ENCODE peak calls at places on chromosomes 11 and 22, in five cellular contexts. One of them, this sample, is unnamed.

GRCh38 chr22:36585841-36586240 is 56.9 kb upstream of the EIF3D start:
- DNase-seq in left cardiac atrium: no peak
- DNase-seq in mesenchymal stem cell: no peak
- DNase-seq in GM04503: no peak
- DNase-seq in GM12891: no peak
- DNase-seq in this sample: peak; percentile 20

GRCh38 chr22:37601540-37602442 is 6.8 kb upstream of the GGA1 start:
- DNase-seq in left cardiac atrium: no peak
- DNase-seq in mesenchymal stem cell: peak; percentile 16
- DNase-seq in GM04503: peak; percentile 42
- DNase-seq in GM12891: no peak
- DNase-seq in this sample: peak; percentile 33

GRCh38 chr22:40107756-40108437 is 69.8 kb upstream of the TNRC6B start:
- DNase-seq in left cardiac atrium: peak; percentile 22
- DNase-seq in mesenchymal stem cell: peak; percentile 12
- DNase-seq in GM04503: peak; percentile 40
- DNase-seq in GM12891: no peak
- DNase-seq in this sample: peak; percentile 12

GRCh38 chr22:23204541-23205157 is 24.3 kb downstream of the BCR start:
- DNase-seq in left cardiac atrium: peak; percentile 84
- DNase-seq in mesenchymal stem cell: no peak
- DNase-seq in GM04503: no peak
- DNase-seq in GM12891: no peak
- DNase-seq in this sample: no peak

GRCh38 chr22:19571207-19571795 is 47.1 kb upstream of the CLDN5 start:
- DNase-seq in left cardiac atrium: no peak
- DNase-seq in mesenchymal stem cell: peak; percentile 50
- DNase-seq in GM04503: no peak
- DNase-seq in GM12891: no peak
- DNase-seq in this sample: peak; percentile 63

GRCh38 chr11:398826-399225 is 4.8 kb downstream of the PKP3 start:
- DNase-seq in left cardiac atrium: no peak
- DNase-seq in mesenchymal stem cell: peak; percentile 43
- DNase-seq in GM04503: no peak
- DNase-seq in GM12891: no peak
- DNase-seq in this sample: no peak

GRCh38 chr11:45163956-45164575 is 17.6 kb downstream of the PRDM11 start:
- DNase-seq in left cardiac atrium: no peak
- DNase-seq in mesenchymal stem cell: no peak
- DNase-seq in GM04503: no peak
- DNase-seq in GM12891: no peak
- DNase-seq in this sample: peak; percentile 15

GRCh38 chr11:58576792-58577440 is 1.3 kb upstream of the LPXN start:
- DNase-seq in left cardiac atrium: no peak
- DNase-seq in mesenchymal stem cell: peak; percentile 79
- DNase-seq in GM04503: no peak
- DNase-seq in GM12891: no peak
- DNase-seq in this sample: peak; percentile 66

GRCh38 chr22:45645526-45646414 is 25.9 kb upstream of the ATXN10 start:
- DNase-seq in left cardiac atrium: peak; percentile 72
- DNase-seq in mesenchymal stem cell: peak; percentile 46
- DNase-seq in GM04503: no peak
- DNase-seq in GM12891: peak; percentile 88
- DNase-seq in this sample: peak; percentile 35

GRCh38 chr11:130655308-130655707 is 206.9 kb downstream of the ADAMTS15 start:
- DNase-seq in left cardiac atrium: no peak
- DNase-seq in mesenchymal stem cell: no peak
- DNase-seq in GM04503: no peak
- DNase-seq in GM12891: no peak
- DNase-seq in this sample: no peak

GRCh38 chr11:119616586-119617342 is 112.2 kb downstream of the NECTIN1 start:
- DNase-seq in left cardiac atrium: no peak
- DNase-seq in mesenchymal stem cell: no peak
- DNase-seq in GM04503: no peak
- DNase-seq in GM12891: no peak
- DNase-seq in this sample: no peak

GRCh38 chr11:10856689-10857603 is 907 bp downstream of the ZBED5 start:
- DNase-seq in left cardiac atrium: peak; percentile 30
- DNase-seq in mesenchymal stem cell: peak; percentile 53
- DNase-seq in GM04503: no peak
- DNase-seq in GM12891: no peak
- DNase-seq in this sample: peak; percentile 28

GRCh38 chr11:46920709-46921108 is 2.4 kb upstream of the LRP4 start:
- DNase-seq in left cardiac atrium: peak; percentile 51
- DNase-seq in mesenchymal stem cell: peak; percentile 100
- DNase-seq in GM04503: peak; percentile 99
- DNase-seq in GM12891: no peak
- DNase-seq in this sample: peak; percentile 100

GRCh38 chr11:70580036-70580805 is 181.9 kb downstream of the CTTN start:
- DNase-seq in left cardiac atrium: no peak
- DNase-seq in mesenchymal stem cell: no peak
- DNase-seq in GM04503: no peak
- DNase-seq in GM12891: no peak
- DNase-seq in this sample: no peak

GRCh38 chr11:104467414-104467813 is 303.5 kb upstream of the PDGFD start:
- DNase-seq in left cardiac atrium: no peak
- DNase-seq in mesenchymal stem cell: no peak
- DNase-seq in GM04503: no peak
- DNase-seq in GM12891: no peak
- DNase-seq in this sample: no peak

GRCh38 chr11:111265421-111265820 is 19.9 kb downstream of the POU2AF2 start:
- DNase-seq in left cardiac atrium: no peak
- DNase-seq in mesenchymal stem cell: no peak
- DNase-seq in GM04503: no peak
- DNase-seq in GM12891: no peak
- DNase-seq in this sample: no peak

GRCh38 chr11:7592706-7593105 is 78.9 kb downstream of the PPFIBP2 start:
- DNase-seq in left cardiac atrium: no peak
- DNase-seq in mesenchymal stem cell: peak; percentile 63
- DNase-seq in GM04503: no peak
- DNase-seq in GM12891: no peak
- DNase-seq in this sample: peak; percentile 37

GRCh38 chr22:30328466-30329049 is 1.8 kb upstream of the TBC1D10A start:
- DNase-seq in left cardiac atrium: no peak
- DNase-seq in mesenchymal stem cell: peak; percentile 26
- DNase-seq in GM04503: no peak
- DNase-seq in GM12891: no peak
- DNase-seq in this sample: no peak

GRCh38 chr22:39690901-39691620 is 120.5 kb downstream of the CACNA1I start:
- DNase-seq in left cardiac atrium: no peak
- DNase-seq in mesenchymal stem cell: no peak
- DNase-seq in GM04503: no peak
- DNase-seq in GM12891: no peak
- DNase-seq in this sample: no peak

GRCh38 chr11:134503104-134503503 is 91.1 kb upstream of the B3GAT1 start:
- DNase-seq in left cardiac atrium: no peak
- DNase-seq in mesenchymal stem cell: no peak
- DNase-seq in GM04503: no peak
- DNase-seq in GM12891: no peak
- DNase-seq in this sample: no peak

GRCh38 chr11:69664901-69665300 is 10.3 kb downstream of the LTO1 start:
- DNase-seq in left cardiac atrium: no peak
- DNase-seq in mesenchymal stem cell: no peak
- DNase-seq in GM04503: no peak
- DNase-seq in GM12891: no peak
- DNase-seq in this sample: no peak

GRCh38 chr11:132228756-132229325 is 858.4 kb downstream of the NTM start:
- DNase-seq in left cardiac atrium: no peak
- DNase-seq in mesenchymal stem cell: no peak
- DNase-seq in GM04503: no peak
- DNase-seq in GM12891: no peak
- DNase-seq in this sample: peak; percentile 43